ENCODE peak calls at places on chromosomes 4 and X, in five cellular contexts. K, Z, X, U and J are unnamed samples.

GRCh38 chrX:69170319-69170718 is 5.1 kb upstream of the PJA1 start:
- DNase-seq in Z (no peak), U (no peak), X (no peak), K (no peak), J (no peak)

GRCh38 chrX:153476628-153477027 is 6.3 kb upstream of the HAUS7 start:
- DNase-seq in K (no peak), X (no peak), U (no peak), Z (no peak), J (peak; percentile 63)

GRCh38 chr4:101221294-101221693 is 126.0 kb downstream of the PPP3CA start:
- DNase-seq in U (no peak), K (no peak), X (no peak), Z (no peak), J (no peak)

GRCh38 chr4:2353222-2354107 is 65.0 kb downstream of the ZFYVE28 start:
- DNase-seq in K (no peak), Z (no peak), X (no peak), U (no peak), J (peak; percentile 46)

GRCh38 chrX:49172280-49172780 is 632 bp downstream of the PLP2 start:
- DNase-seq in K (peak; percentile 73), Z (no peak), U (peak; percentile 86), X (peak; percentile 83), J (peak; percentile 82)

GRCh38 chrX:122866527-122866926 is 317.6 kb upstream of the GRIA3 start:
- DNase-seq in Z (no peak), U (peak; percentile 5), K (no peak), X (no peak), J (no peak)

GRCh38 chr4:67885727-67886126 is 1.9 kb upstream of the TMPRSS11D start:
- DNase-seq in X (no peak), U (peak; percentile 62), K (no peak), Z (no peak), J (no peak)

GRCh38 chrX:97326456-97326855 is 442.7 kb downstream of the RPA4 start:
- DNase-seq in X (no peak), K (no peak), Z (no peak), U (no peak), J (no peak)

GRCh38 chrX:120000490-120001246 is 57.1 kb upstream of the NKAP start:
- DNase-seq in K (no peak), U (no peak), X (no peak), Z (no peak), J (no peak)

GRCh38 chr4:79913581-79913980 is 159.4 kb downstream of the ANTXR2 start:
- DNase-seq in X (no peak), Z (no peak), U (peak; percentile 77), K (no peak), J (no peak)

GRCh38 chrX:14712096-14712495 is 160.8 kb downstream of the FANCB start:
- DNase-seq in K (no peak), X (no peak), Z (no peak), U (peak; percentile 2), J (no peak)

DNA sequence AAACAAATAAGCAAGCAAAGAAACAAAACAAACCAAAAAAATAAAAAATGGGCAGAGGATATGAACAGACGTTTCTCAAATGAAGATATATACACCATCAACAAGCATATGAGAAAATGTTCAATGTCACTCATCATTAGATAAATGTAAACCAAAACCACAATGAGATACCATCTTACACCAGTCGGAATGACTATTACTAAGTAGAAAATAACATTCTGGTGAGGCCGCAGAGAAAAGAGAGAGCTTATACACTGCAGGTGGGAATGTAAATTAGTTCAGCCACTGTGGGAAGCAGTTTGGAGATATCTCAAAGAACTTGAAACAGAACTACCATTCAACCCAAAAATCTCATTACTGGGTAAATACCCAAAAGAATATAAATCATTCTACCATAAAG is 321.0 kb upstream of the SLIT2 start:
- DNase-seq in U (no peak), Z (no peak), X (no peak), K (no peak), J (no peak)
- TF ChIP-seq CTCF in U (no peak), Z (no peak), X (no peak), K (no peak), J (no peak)

DNA sequence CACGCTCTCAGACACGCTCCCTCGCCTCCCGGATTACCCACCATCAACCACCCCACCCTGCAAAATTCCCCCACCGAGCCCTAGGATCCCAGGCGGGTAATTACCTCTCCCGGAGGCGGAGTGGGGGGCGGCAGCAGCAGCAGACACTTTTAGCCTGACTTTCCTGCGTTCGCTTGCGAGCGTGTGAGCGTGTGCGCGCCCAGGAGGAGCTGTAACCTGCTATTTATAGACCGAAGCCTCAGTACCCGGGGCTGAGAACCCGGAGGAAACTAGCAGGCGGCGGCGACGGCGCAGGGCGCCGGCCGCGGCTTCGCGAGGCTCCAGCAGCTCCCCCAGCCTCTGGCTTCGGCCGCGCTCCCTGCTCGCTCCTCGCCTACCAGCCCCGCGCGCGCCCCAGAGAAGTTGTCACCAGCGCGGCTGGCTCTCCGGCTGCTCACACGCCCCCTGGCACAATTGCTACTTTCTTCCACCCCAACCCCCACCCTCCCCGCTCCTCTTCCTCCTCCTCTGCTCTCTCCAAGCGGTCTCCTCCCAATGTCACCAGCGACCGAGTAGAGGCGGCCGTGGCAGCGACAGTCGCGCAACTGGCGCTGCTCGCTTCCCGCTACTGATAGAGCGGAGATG is at the start of gene INPP4B:
- DNase-seq in X (peak; percentile 55), K (no peak), U (no peak), Z (no peak), J (peak; percentile 33)
- TF ChIP-seq POLR2A in X (no peak), K (no peak), U (no peak), Z (no peak), J (no peak)

DNA sequence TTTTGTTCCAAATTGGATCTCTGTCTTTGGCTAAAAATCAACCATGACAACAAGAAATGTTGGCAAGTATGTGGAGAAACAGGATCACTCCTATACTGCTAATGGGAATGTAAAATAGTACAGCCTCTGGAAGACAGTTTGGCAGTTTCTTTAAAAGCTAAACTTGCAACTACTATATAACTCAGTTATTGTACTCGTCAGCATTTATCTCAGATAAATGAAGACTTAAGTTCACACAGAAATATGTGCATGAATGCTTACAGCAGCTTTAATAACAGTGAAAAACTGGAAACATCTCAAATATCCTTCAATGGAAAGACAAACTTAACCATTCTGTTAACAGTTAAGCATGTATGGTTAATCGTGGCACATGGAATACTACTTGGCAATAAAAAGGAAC is 15.4 kb upstream of the HAND2 start:
- DNase-seq in U (no peak), K (no peak), Z (no peak), X (no peak), J (no peak)
- H3K4me3 ChIP-seq in U (no peak overlapping the region), K (no peak overlapping the region), Z (no peak overlapping the region), X (no peak overlapping the region), J (no peak overlapping the region)

DNA sequence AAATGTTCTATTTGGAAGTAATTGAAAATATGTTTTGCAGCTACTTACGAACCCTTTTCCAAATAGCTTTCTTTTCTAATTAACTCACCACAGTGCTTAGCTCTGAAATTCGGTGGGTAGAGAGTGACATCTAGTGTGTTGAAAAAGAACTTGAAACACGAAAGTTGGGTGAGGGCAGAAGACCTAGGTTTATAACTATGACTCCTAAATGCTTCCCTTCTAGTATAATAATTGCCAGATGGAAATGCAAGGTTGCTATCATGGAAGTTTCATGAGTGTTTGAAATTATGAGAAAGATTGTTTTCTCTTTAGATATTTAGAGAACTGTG is 77.2 kb upstream of the NOCT start:
- DNase-seq in X (no peak), Z (peak; percentile 11), U (peak; percentile 57), K (no peak), J (no peak)
- TF ChIP-seq CTCF in X (peak; percentile 32), Z (peak; percentile 59), U (peak; percentile 15), K (no peak), J (peak; percentile 32)

DNA sequence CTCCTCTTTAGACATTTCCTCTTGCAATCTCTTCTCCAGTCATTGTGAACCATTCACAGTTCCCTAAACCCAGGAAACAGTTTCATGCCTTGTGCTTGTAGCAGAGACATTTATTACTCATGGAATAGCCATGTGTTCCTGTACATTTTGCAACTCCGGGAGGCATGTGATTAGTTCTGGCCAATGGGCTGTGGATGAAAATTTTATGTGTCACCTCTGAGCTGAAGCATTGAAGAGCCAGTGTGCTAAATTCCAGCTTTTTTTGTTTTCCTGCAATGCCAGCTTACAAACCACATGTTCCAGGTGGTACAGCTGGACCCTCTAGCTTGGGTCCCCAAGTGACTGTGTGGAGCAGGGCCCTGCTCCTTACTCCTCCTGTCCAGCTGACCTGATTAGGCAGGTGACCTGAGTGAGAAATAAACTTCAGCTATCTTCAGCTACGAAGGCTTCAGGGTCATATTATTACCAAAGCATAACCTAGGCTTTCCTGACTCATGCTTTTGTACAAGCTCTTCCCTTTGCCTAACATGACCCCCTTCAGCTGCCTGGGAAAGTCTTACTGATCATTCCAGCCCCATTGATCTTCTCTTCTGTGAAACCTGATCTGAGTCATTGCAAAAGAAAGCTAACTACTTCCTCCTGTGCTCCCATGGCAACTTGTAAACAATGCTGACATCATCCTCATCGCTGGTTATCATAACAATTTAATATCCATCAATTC is 200.4 kb downstream of the PTTG2 start:
- DNase-seq in K (peak; percentile 87), X (peak; percentile 73), U (peak; percentile 77), Z (peak; percentile 60), J (no peak)
- TF ChIP-seq POLR2A in K (no peak), X (no peak), U (no peak), Z (no peak), J (no peak)

GRCh38 chr4:110632506-110633357 is 9.9 kb upstream of the PITX2 start:
- DNase-seq in Z (no peak), U (no peak), X (no peak), K (no peak), J (no peak)

GRCh38 chr4:110633358-110634319 is 10.8 kb upstream of the PITX2 start:
- DNase-seq in K (no peak), X (no peak), U (no peak), Z (no peak), J (no peak)

GRCh38 chr4:110629780-110630500 is 7.1 kb upstream of the PITX2 start:
- DNase-seq in K (no peak), U (no peak), Z (no peak), X (no peak), J (no peak)

GRCh38 chr4:110630621-110631402 is 7.9 kb upstream of the PITX2 start:
- DNase-seq in Z (no peak), X (no peak), K (no peak), U (no peak), J (no peak)

GRCh38 chr4:110631582-110632505 is 9.0 kb upstream of the PITX2 start:
- DNase-seq in U (peak; percentile 71), Z (peak; percentile 79), X (peak; percentile 71), K (peak; percentile 26), J (peak; percentile 87)
- H3K4me3 ChIP-seq in U (no peak overlapping the region), Z (peak overlapping the region; percentile 34), X (no peak overlapping the region), K (no peak overlapping the region), J (peak overlapping the region; percentile 31)

DNA sequence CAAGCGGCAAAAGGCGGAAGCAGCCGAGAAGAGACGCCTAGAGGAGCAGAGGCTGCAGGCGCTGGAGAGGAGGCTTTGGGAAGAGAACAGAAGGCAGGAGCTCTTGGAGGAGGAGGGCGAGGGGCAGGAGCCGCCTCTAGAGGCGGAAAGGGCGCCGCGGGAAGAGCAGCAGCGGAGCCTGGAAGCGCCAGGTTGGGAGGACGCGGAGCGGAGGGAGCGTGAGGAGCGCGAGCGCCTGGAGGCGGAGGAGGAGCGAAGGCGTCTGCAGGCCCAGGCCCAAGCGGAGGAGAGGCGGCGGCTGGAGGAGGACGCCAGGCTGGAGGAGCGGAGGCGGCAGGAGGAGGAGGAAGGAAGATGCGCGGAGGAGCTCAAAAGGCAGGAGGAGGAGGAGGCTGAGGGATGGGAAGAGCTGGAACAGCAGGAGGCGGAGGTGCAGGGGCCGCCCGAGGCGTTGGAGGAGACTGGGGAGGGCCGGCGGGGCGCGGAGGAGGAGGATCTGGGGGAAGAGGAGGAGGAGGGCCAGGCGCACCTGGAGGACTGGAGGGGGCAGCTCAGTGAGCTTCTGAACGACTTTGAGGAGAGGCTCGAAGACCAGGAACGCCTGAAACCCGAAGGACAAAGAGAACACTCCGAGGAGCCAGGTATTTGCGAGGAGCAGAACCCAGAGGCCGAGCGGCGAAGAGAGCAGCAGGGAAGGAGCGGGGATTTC is 72.9 kb downstream of the AASDH start:
- DNase-seq in Z (no peak), U (no peak), K (no peak), X (no peak), J (peak; percentile 25)
- TF ChIP-seq CTCF in Z (no peak), U (no peak), K (no peak), X (no peak), J (no peak)